ENCODE peak calls at places on chromosome 18, in six cellular contexts. Q is ovary, L is pons, U is RKO, J is ACHN, S is posterior cingulate gyrus. O is an unnamed sample.
A peak's percentile ranks its signal among the peaks of the same experiment; 100 is the strongest.

GRCh38 chr18:79884963-79885728 is 66.3 kb downstream of the SLC66A2 start:
- DNase-seq in L (no peak), U (no peak), J (no peak), S (no peak), Q (no peak), O (no peak)

GRCh38 chr18:36673452-36673851 is 155.3 kb downstream of the TPGS2 start:
- DNase-seq in Q (no peak), J (no peak), L (no peak), S (no peak), U (no peak), O (no peak)

GRCh38 chr18:7754725-7755181 is 187.6 kb downstream of the PTPRM start:
- DNase-seq in L (no peak), J (no peak), Q (no peak), U (no peak), S (no peak), O (no peak)

GRCh38 chr18:2147866-2148265 is 423.4 kb downstream of the METTL4 start:
- DNase-seq in L (no peak), Q (no peak), U (no peak), S (no peak), J (no peak), O (peak; percentile 97)

GRCh38 chr18:79586436-79587297 is 92.9 kb upstream of the CTDP1 start:
- DNase-seq in L (no peak), Q (peak; percentile 40), J (no peak), U (no peak), S (peak; percentile 51), O (no peak)

GRCh38 chr18:11167778-11168177 is 18.4 kb upstream of the PIEZO2 start:
- DNase-seq in U (no peak), Q (no peak), J (no peak), S (no peak), L (no peak), O (no peak)

GRCh38 chr18:58183226-58183625 is 139.2 kb downstream of the NEDD4L start:
- DNase-seq in U (no peak), J (no peak), Q (no peak), S (no peak), L (no peak), O (no peak)

GRCh38 chr18:79402977-79403722 is 7.4 kb downstream of the NFATC1 start:
- DNase-seq in S (peak; percentile 88), L (peak; percentile 59), J (no peak), U (no peak), Q (peak; percentile 57), O (peak; percentile 39)

GRCh38 chr18:22924589-22924988 is 8.5 kb upstream of the RBBP8 start:
- DNase-seq in L (no peak), J (no peak), S (no peak), Q (no peak), U (no peak), O (no peak)

GRCh38 chr18:34509879-34510586 is 200.1 kb upstream of the DTNA start:
- DNase-seq in Q (no peak), S (no peak), U (no peak), J (no peak), L (no peak), O (no peak)

GRCh38 chr18:79507076-79507545 is 111.4 kb downstream of the NFATC1 start:
- DNase-seq in J (no peak), L (peak; percentile 44), S (peak; percentile 79), Q (peak; percentile 73), U (no peak), O (no peak)

GRCh38 chr18:26091047-26091630 is 726 bp upstream of the SS18 start:
- DNase-seq in Q (no peak), L (no peak), S (no peak), J (no peak), U (no peak), O (no peak)

GRCh38 chr18:50594931-50595330 is 35.0 kb downstream of the MAPK4 start:
- DNase-seq in S (no peak), L (no peak), U (peak; percentile 30), J (no peak), Q (no peak), O (peak; percentile 18)

GRCh38 chr18:63131944-63132818 is 187.4 kb downstream of the BCL2 start:
- DNase-seq in L (no peak), J (no peak), U (no peak), S (no peak), Q (no peak), O (no peak)

GRCh38 chr18:63997041-63997440 is 27.2 kb downstream of the SERPINB8 start:
- DNase-seq in Q (no peak), S (no peak), J (no peak), U (no peak), L (no peak), O (peak; percentile 75)

GRCh38 chr18:10006261-10006903 is 92.6 kb downstream of the VAPA start:
- DNase-seq in S (no peak), L (peak; percentile 71), J (peak; percentile 19), Q (no peak), U (peak; percentile 5), O (no peak)

GRCh38 chr18:7366597-7366996 is 135.7 kb downstream of the LRRC30 start:
- DNase-seq in L (no peak), U (no peak), J (no peak), Q (no peak), S (no peak), O (no peak)

GRCh38 chr18:54774423-54774822 is 53.9 kb upstream of the RAB27B start:
- DNase-seq in L (peak; percentile 7), S (no peak), J (no peak), Q (no peak), U (no peak), O (no peak)

GRCh38 chr18:62784966-62785413 is 69.6 kb downstream of the PHLPP1 start:
- DNase-seq in S (no peak), J (no peak), Q (peak; percentile 31), L (peak; percentile 97), U (no peak), O (no peak)

GRCh38 chr18:37385846-37386435 is 179.7 kb downstream of the CELF4 start:
- DNase-seq in S (no peak), Q (no peak), L (peak; percentile 49), U (peak; percentile 47), J (peak; percentile 48), O (no peak)

GRCh38 chr18:59352250-59352855 is 6.7 kb downstream of the LMAN1 start:
- DNase-seq in Q (no peak), L (no peak), S (no peak), U (no peak), J (no peak), O (no peak)

GRCh38 chr18:77985486-77985885 is 735.8 kb downstream of the GALR1 start:
- DNase-seq in L (no peak), U (no peak), Q (no peak), S (no peak), J (no peak), O (no peak)

GRCh38 chr18:45667056-45667455 is 51.8 kb downstream of the SLC14A2 start:
- DNase-seq in J (no peak), U (no peak), S (no peak), L (no peak), Q (no peak), O (no peak)

GRCh38 chr18:43559507-43559906 is 282.2 kb upstream of the SYT4 start:
- DNase-seq in L (no peak), U (no peak), J (no peak), S (no peak), Q (no peak), O (no peak)

GRCh38 chr18:51988277-51988676 is 351.7 kb upstream of the DCC start:
- DNase-seq in U (no peak), S (no peak), L (no peak), J (no peak), Q (no peak), O (no peak)